ENCODE peak calls at places on chromosomes 12 and 14, in ten cellular contexts. N is Ammon's horn; O is stimulated activated CD8-positive, alpha-beta memory T cell treated with anti-CD3 and anti-CD28 coated beads, Interleukin-4, amount 100 ng/mL, for 1 hour; E is head of caudate nucleus; R is LHCN-M2; V is activated CD4-positive, alpha-beta memory T cell treated with anti-CD3 and anti-CD28 coated beads, Interleukin-2, amount 10 ng/mL, durations not matched to agents 7 days and 5 days; F is small intestine; T is stimulated activated CD4-positive, alpha-beta T cell treated with anti-CD3 and anti-CD28 coated beads, TNF-alpha, amount 100 ng/mL, for 4 hours; X is HEK293T; L is Daoy. S is an unnamed sample.

GRCh38 chr14:49999216-49999761 is 106.4 kb downstream of the ARF6 start:
- DNase-seq in L (peak), R (peak), O (peak), E (peak), F (peak), N (peak), X (peak), V (peak), T (peak), S (peak)

GRCh38 chr12:53234236-53234635 is 2.2 kb upstream of the RARG start:
- DNase-seq in R (no peak), N (no peak), O (no peak), X (no peak), V (no peak), E (peak), F (no peak), T (no peak), L (no peak), S (no peak)

GRCh38 chr14:60951781-60952435 is 29.0 kb downstream of the TRMT5 start:
- DNase-seq in O (no peak), T (no peak), L (no peak), R (no peak), E (no peak), V (no peak), X (no peak), F (no peak), N (no peak), S (no peak)

GRCh38 chr12:18703916-18704315 is 33.9 kb downstream of the PLCZ1 start:
- DNase-seq in E (no peak), T (no peak), F (no peak), R (no peak), O (no peak), N (no peak), V (no peak), X (no peak), L (no peak), S (no peak)

GRCh38 chr12:46383654-46384450 is 11.3 kb upstream of the SLC38A2 start:
- DNase-seq in X (peak), L (peak), N (peak), T (peak), R (peak), O (peak), E (peak), F (peak), V (peak), S (peak)

GRCh38 chr12:71268598-71268997 is 110.8 kb upstream of the TSPAN8 start:
- DNase-seq in E (no peak), N (no peak), T (no peak), F (no peak), L (no peak), X (no peak), O (no peak), V (no peak), R (no peak), S (no peak)

GRCh38 chr14:67428501-67429031 is 16.6 kb upstream of the PLEK2 start:
- DNase-seq in L (peak), V (no peak), N (no peak), O (no peak), F (peak), R (peak), X (no peak), E (no peak), T (no peak), S (no peak)

GRCh38 chr12:64610660-64611429 is 550 bp downstream of the RASSF3 start:
- DNase-seq in O (peak), N (peak), X (peak), L (peak), F (peak), T (peak), V (peak), E (no peak), R (peak), S (no peak)

GRCh38 chr12:57385586-57385985 is 45.3 kb downstream of the R3HDM2 start:
- DNase-seq in F (no peak), E (no peak), N (no peak), L (no peak), T (no peak), V (no peak), O (no peak), R (no peak), X (no peak), S (no peak)

GRCh38 chr12:14239935-14240872 is 125.3 kb upstream of the ATF7IP start:
- DNase-seq in L (peak), R (no peak), T (no peak), X (no peak), N (no peak), V (peak), F (no peak), O (no peak), E (no peak), S (no peak)

GRCh38 chr12:68480526-68480925 is 130.2 kb upstream of the RAP1B start:
- DNase-seq in N (no peak), V (no peak), X (no peak), R (no peak), F (no peak), E (no peak), L (no peak), T (no peak), O (no peak), S (no peak)

GRCh38 chr12:93447555-93448265 is 6.0 kb upstream of the UBE2N start:
- DNase-seq in O (no peak), R (no peak), V (no peak), T (no peak), F (no peak), X (no peak), N (no peak), L (no peak), E (peak), S (no peak)

GRCh38 chr12:117850048-117850447 is 118.7 kb downstream of the KSR2 start:
- DNase-seq in V (no peak), R (peak), E (peak), T (no peak), O (no peak), N (peak), L (peak), F (peak), X (peak), S (peak)

GRCh38 chr14:90239139-90239538 is 17.2 kb upstream of the PSMC1 start:
- DNase-seq in T (no peak), O (no peak), F (no peak), V (no peak), L (no peak), R (peak), N (no peak), E (no peak), X (no peak), S (no peak)

GRCh38 chr14:31441273-31442110 is 15.8 kb downstream of the DTD2 start:
- DNase-seq in F (no peak), O (no peak), N (no peak), L (no peak), E (no peak), V (no peak), T (no peak), R (no peak), X (no peak), S (no peak)

GRCh38 chr12:15700595-15700994 is 88.6 kb downstream of the EPS8 start:
- DNase-seq in E (no peak), L (peak), O (no peak), F (no peak), X (no peak), V (no peak), N (peak), R (peak), T (no peak), S (peak)

GRCh38 chr14:103014466-103015319 is 42.7 kb downstream of the CDC42BPB start:
- DNase-seq in E (no peak), V (no peak), F (no peak), O (no peak), L (peak), R (peak), N (no peak), T (no peak), X (no peak), S (peak)

GRCh38 chr12:95070378-95070777 is 3.0 kb downstream of the NR2C1 start:
- DNase-seq in E (no peak), L (no peak), X (no peak), R (no peak), V (no peak), N (no peak), T (no peak), F (no peak), O (no peak), S (no peak)

GRCh38 chr12:123363743-123364531 is 710 bp downstream of the SBNO1 start:
- DNase-seq in E (peak), T (peak), V (peak), O (no peak), X (peak), F (peak), R (no peak), L (peak), N (peak), S (no peak)

GRCh38 chr14:85359505-85359904 is 170.4 kb upstream of the FLRT2 start:
- DNase-seq in O (no peak), R (no peak), E (no peak), N (no peak), L (no peak), V (no peak), F (no peak), T (no peak), X (no peak), S (no peak)

GRCh38 chr12:111262277-111262676 is 106.6 kb downstream of the PHETA1 start:
- DNase-seq in N (no peak), O (no peak), V (no peak), R (no peak), F (no peak), X (no peak), E (no peak), T (no peak), L (no peak), S (no peak)

GRCh38 chr14:50099335-50099734 is 17.0 kb downstream of the VCPKMT start:
- DNase-seq in O (no peak), F (peak), E (no peak), N (no peak), X (no peak), L (peak), V (no peak), R (peak), T (no peak), S (no peak)

GRCh38 chr14:78327426-78328210 is 157.4 kb downstream of the NRXN3 start:
- DNase-seq in T (no peak), R (no peak), X (no peak), N (no peak), V (no peak), O (no peak), L (no peak), E (peak), F (no peak), S (no peak)

GRCh38 chr12:88471641-88472040 is 108.6 kb downstream of the KITLG start:
- DNase-seq in F (no peak), E (no peak), R (peak), L (peak), O (no peak), N (peak), X (no peak), T (no peak), V (no peak), S (peak)

GRCh38 chr12:202081-202731 is 11.8 kb downstream of the SLC6A12 start:
- DNase-seq in F (no peak), E (no peak), T (no peak), N (peak), V (no peak), L (no peak), X (no peak), R (no peak), O (no peak), S (no peak)

GRCh38 chr14:21023174-21023573 is 1.7 kb downstream of the NDRG2 start:
- DNase-seq in N (peak), F (no peak), L (no peak), E (peak), X (no peak), O (no peak), R (no peak), V (no peak), T (no peak), S (peak)

GRCh38 chr12:92938623-92939022 is 9.5 kb upstream of the EEA1 start:
- DNase-seq in F (no peak), N (no peak), L (no peak), X (no peak), E (no peak), R (no peak), T (no peak), V (no peak), O (no peak), S (no peak)

GRCh38 chr12:8508912-8509841 is 4.1 kb upstream of the CLEC4D start:
- DNase-seq in R (no peak), X (no peak), T (no peak), F (no peak), E (no peak), O (no peak), N (no peak), L (no peak), V (no peak), S (no peak)

S was measured in pons.